ENCODE peak calls at places on chromosomes 6 and 20, in ten cellular contexts. X is mesenchymal stem cell; W is HepG2; M is CD8-positive, alpha-beta memory T cell; P is SK-N-SH; D is CD8-positive, alpha-beta T cell; H is naive thymus-derived CD4-positive, alpha-beta T cell; O is AG10803; L is AG04450; N is PC-9. K is an unnamed sample.
A peak's percentile ranks its signal among the peaks of the same experiment; 100 is the strongest.

GRCh38 chr6:154995241-154996162 is at the start of gene TIAM2:
- DNase-seq in X (peak; percentile 20), W (no peak), M (no peak), P (peak; percentile 92), D (no peak), H (no peak), O (peak; percentile 20), L (no peak), N (peak; percentile 31), K (no peak)

GRCh38 chr20:4233520-4233919 is 218.2 kb upstream of the RNF24 start:
- DNase-seq in X (no peak), W (no peak), M (no peak), P (no peak), D (no peak), H (no peak), O (no peak), L (no peak), N (no peak), K (no peak)

GRCh38 chr20:25083773-25084615 is 2.1 kb upstream of the VSX1 start:
- DNase-seq in X (no peak), W (no peak), M (peak; percentile 47), P (no peak), D (no peak), H (no peak), O (no peak), L (no peak), N (no peak), K (no peak)

GRCh38 chr6:137241481-137242011 is 22.4 kb upstream of the IFNGR1 start:
- DNase-seq in X (no peak), W (peak; percentile 100), M (no peak), P (no peak), D (no peak), H (no peak), O (peak; percentile 53), L (no peak), N (no peak), K (no peak)

GRCh38 chr6:159982726-159983506 is 14.0 kb downstream of the IGF2R start:
- DNase-seq in X (no peak), W (no peak), M (peak; percentile 31), P (no peak), D (no peak), H (peak; percentile 41), O (peak; percentile 59), L (no peak), N (no peak), K (peak; percentile 79)

GRCh38 chr6:112235956-112236355 is 18.4 kb downstream of the LAMA4 start:
- DNase-seq in X (peak; percentile 72), W (no peak), M (no peak), P (no peak), D (peak; percentile 4), H (no peak), O (peak; percentile 66), L (no peak), N (no peak), K (no peak)

GRCh38 chr20:50343490-50344179 is 153.0 kb downstream of the CEBPB start:
- DNase-seq in X (no peak), W (peak; percentile 49), M (no peak), P (no peak), D (no peak), H (no peak), O (no peak), L (no peak), N (no peak), K (no peak)

GRCh38 chr6:73704798-73705197 is 8.8 kb downstream of the CD109 start:
- DNase-seq in X (no peak), W (no peak), M (no peak), P (no peak), D (no peak), H (no peak), O (no peak), L (no peak), N (no peak), K (no peak)

GRCh38 chr20:61815176-61815575 is 250.5 kb downstream of the TAF4 start:
- DNase-seq in X (no peak), W (no peak), M (no peak), P (no peak), D (no peak), H (no peak), O (no peak), L (no peak), N (no peak), K (no peak)

GRCh38 chr6:51892750-51893149 is 194.7 kb downstream of the PKHD1 start:
- DNase-seq in X (no peak), W (no peak), M (no peak), P (no peak), D (no peak), H (no peak), O (no peak), L (no peak), N (no peak), K (no peak)

GRCh38 chr6:12815884-12816600 is 99.5 kb downstream of the PHACTR1 start:
- DNase-seq in X (no peak), W (no peak), M (no peak), P (no peak), D (no peak), H (no peak), O (no peak), L (no peak), N (no peak), K (no peak)

GRCh38 chr20:60261323-60261722 is 303.1 kb downstream of the CDH26 start:
- DNase-seq in X (no peak), W (no peak), M (no peak), P (no peak), D (no peak), H (no peak), O (no peak), L (no peak), N (no peak), K (peak; percentile 62)

GRCh38 chr6:2502096-2502997 is 248.4 kb downstream of the MYLK4 start:
- DNase-seq in X (no peak), W (peak; percentile 18), M (no peak), P (no peak), D (no peak), H (no peak), O (peak; percentile 6), L (no peak), N (no peak), K (no peak)

GRCh38 chr20:61719691-61720347 is 345.9 kb downstream of the TAF4 start:
- DNase-seq in X (no peak), W (no peak), M (peak; percentile 66), P (no peak), D (peak; percentile 52), H (peak; percentile 39), O (no peak), L (no peak), N (no peak), K (peak; percentile 91)

GRCh38 chr6:139539852-139540251 is 165.4 kb upstream of the CITED2 start:
- DNase-seq in X (peak; percentile 98), W (peak; percentile 52), M (no peak), P (peak; percentile 6), D (no peak), H (no peak), O (peak; percentile 97), L (peak; percentile 95), N (peak; percentile 74), K (no peak)

DNA sequence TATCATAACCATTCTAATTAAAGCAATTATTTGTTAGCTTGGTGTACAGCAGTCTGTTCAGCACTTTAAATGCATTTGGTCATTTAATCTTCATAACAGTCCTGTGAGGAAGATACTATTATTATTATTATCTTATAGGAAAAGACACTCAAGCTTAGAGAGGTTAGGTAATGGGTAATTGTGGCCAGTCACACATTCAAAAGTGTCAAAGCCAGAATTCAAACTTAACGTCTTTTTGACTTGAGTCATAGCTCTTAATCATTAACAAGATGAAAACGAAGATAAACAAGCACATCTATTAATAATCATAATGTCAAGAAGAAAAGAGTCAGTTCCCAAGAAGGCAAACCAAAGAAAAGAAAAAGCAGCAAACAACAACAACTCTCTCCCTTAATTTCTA is 251.0 kb downstream of the SYNE1 start:
- DNase-seq in X (no peak), W (no peak), M (no peak), P (no peak), D (no peak), H (no peak), O (no peak), L (no peak), N (no peak), K (no peak)
- H3K4me3 ChIP-seq in X (no peak overlapping the region), W (no peak overlapping the region), M (no peak overlapping the region), P (no peak overlapping the region), D (no peak overlapping the region), H (no peak overlapping the region), O (no peak overlapping the region), L (no peak overlapping the region), N (no peak overlapping the region), K (no peak overlapping the region)

GRCh38 chr6:27287751-27288135 is 24.3 kb downstream of the POM121L2 start:
- DNase-seq in X (no peak), W (no peak), M (no peak), P (no peak), D (no peak), H (no peak), O (no peak), L (no peak), N (no peak), K (no peak)
- H3K4me3 ChIP-seq in X (peak overlapping the region; percentile 65), W (peak overlapping the region; percentile 20), M (no peak overlapping the region), P (no peak overlapping the region), D (no peak overlapping the region), H (no peak overlapping the region), O (no peak overlapping the region), L (no peak overlapping the region), N (peak overlapping the region; percentile 89), K (no peak overlapping the region)

DNA sequence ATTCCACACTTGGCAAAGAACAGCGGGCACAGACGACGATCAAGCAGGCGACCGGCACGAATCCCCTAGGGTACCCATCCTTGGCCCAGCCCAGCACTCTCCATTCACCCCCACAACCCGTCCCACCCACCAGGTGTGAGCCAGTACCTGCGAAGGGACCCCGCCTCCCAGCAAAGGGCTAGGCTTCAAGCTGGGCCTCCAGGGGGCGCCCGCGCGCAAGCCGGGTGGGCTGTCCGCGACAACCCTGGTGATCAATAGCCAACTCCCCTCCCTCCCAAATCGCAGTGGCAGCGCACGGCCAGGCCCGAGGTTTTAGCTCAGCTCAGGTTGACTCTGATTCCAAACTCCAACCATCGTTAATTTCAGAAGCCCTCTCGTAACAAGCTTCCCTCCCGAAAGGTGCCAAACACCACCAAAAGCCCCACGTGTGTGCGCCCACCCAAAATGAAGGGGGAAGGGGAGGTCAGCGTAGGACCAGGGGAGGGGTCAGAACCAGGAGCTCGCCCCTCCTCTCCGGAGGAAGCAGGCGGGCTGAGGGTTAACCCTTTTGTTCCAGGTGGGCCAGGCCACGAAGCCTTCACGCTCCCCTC is 2.1 kb downstream of the SALL4 start:
- DNase-seq in X (peak; percentile 61), W (peak; percentile 48), M (peak; percentile 8), P (peak; percentile 92), D (peak; percentile 58), H (peak; percentile 7), O (peak; percentile 15), L (no peak), N (peak; percentile 84), K (no peak)
- H3K4me3 ChIP-seq in X (peak overlapping the region; percentile 82), W (peak overlapping the region; percentile 60), M (no peak overlapping the region), P (peak overlapping the region; percentile 67), D (no peak overlapping the region), H (peak overlapping the region; percentile 20), O (peak overlapping the region; percentile 66), L (peak overlapping the region; percentile 58), N (peak overlapping the region; percentile 78), K (no peak overlapping the region)

DNA sequence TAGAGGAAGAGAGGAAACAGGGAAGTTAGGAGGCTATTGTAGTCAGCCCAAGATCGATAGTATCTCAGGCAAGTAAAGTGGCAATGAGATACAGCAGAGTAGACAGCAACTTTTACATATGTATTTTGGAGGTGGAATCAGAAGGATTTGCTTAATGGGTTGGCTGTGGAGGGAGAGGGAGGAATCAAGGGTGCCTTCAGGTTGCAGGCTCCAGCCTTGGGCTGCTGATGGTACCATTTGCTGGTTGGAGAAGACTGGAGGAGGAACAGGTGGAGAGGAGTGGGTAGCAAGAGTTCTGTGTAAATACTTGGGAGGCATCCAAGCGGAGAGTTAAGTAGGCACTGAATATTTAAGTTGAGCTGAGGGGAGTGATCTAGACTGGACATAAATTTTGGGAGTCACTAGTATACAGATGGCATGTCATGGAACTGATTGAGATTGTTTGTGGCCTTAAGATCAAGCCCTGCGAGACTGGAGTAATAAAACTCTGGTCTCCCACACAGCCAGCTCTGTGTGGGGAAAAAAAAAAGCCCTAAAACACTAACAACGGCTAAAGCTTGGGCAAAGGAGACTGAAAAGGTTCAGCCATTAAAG is 5.3 kb downstream of the BICRAL start:
- DNase-seq in X (no peak), W (no peak), M (no peak), P (no peak), D (no peak), H (no peak), O (no peak), L (no peak), N (no peak), K (no peak)
- H3K4me3 ChIP-seq in X (no peak overlapping the region), W (no peak overlapping the region), M (no peak overlapping the region), P (no peak overlapping the region), D (no peak overlapping the region), H (no peak overlapping the region), O (no peak overlapping the region), L (no peak overlapping the region), N (no peak overlapping the region), K (no peak overlapping the region)